ENCODE peak calls at places on chromosomes 13 and 19, in five cellular contexts. G is ascending aorta, P is H9, W is GOT3, V is M059J. Q is an unnamed sample.

GRCh38 chr19:17327654-17328516 is 6.8 kb downstream of the ANO8 start:
- DNase-seq in G (no peak), P (peak), W (no peak), V (no peak), Q (no peak)

GRCh38 chr13:38348890-38349289 is 761 bp upstream of the UFM1 start:
- DNase-seq in G (no peak), P (no peak), W (no peak), V (peak), Q (peak)

GRCh38 chr19:39996218-39996810 is 546 bp upstream of the ZNF546 start:
- DNase-seq in G (no peak), P (no peak), W (no peak), V (peak), Q (peak)

GRCh38 chr13:29676535-29676934 is 81.0 kb upstream of the SLC7A1 start:
- DNase-seq in G (no peak), P (no peak), W (no peak), V (peak), Q (peak)

GRCh38 chr13:30569901-30570576 is 47.7 kb upstream of the USPL1 start:
- DNase-seq in G (no peak), P (peak), W (peak), V (peak), Q (peak)

GRCh38 chr19:42172261-42172660 is 40.0 kb upstream of the POU2F2 start:
- DNase-seq in G (no peak), P (no peak), W (no peak), V (no peak), Q (no peak)

GRCh38 chr19:3346677-3347353 is 19.6 kb upstream of the NFIC start:
- DNase-seq in G (no peak), P (no peak), W (no peak), V (peak), Q (peak)

GRCh38 chr13:56510836-56511235 is 629.9 kb upstream of the PRR20A start:
- DNase-seq in G (no peak), P (no peak), W (no peak), V (no peak), Q (no peak)

GRCh38 chr13:39765801-39766463 is 110.5 kb downstream of the COG6 start:
- DNase-seq in G (no peak), P (peak), W (no peak), V (peak), Q (peak)

GRCh38 chr19:42965204-42965603 is 28.2 kb upstream of the PSG7 start:
- DNase-seq in G (no peak), P (no peak), W (no peak), V (peak), Q (peak)

GRCh38 chr19:35114656-35115537 is 726 bp upstream of the FXYD3 start:
- DNase-seq in G (no peak), P (peak), W (no peak), V (peak), Q (peak)

GRCh38 chr13:91347996-91348905 is 764 bp downstream of the MIR17HG start:
- DNase-seq in G (no peak), P (no peak), W (no peak), V (peak), Q (peak)

GRCh38 chr19:10998045-10998533 is 37.3 kb downstream of the SMARCA4 start:
- DNase-seq in G (no peak), P (no peak), W (no peak), V (peak), Q (no peak)

GRCh38 chr19:52734340-52734892 is 428 bp downstream of the ZNF611 start:
- DNase-seq in G (no peak), P (no peak), W (no peak), V (peak), Q (peak)

GRCh38 chr13:111970501-111971155 is 96.3 kb upstream of the SOX1 start:
- DNase-seq in G (no peak), P (no peak), W (no peak), V (no peak), Q (no peak)

GRCh38 chr13:98796798-98797197 is 44.3 kb upstream of the SLC15A1 start:
- DNase-seq in G (no peak), P (no peak), W (no peak), V (no peak), Q (no peak)

GRCh38 chr19:11279505-11280236 is 16.3 kb upstream of the TSPAN16 start:
- DNase-seq in G (no peak), P (no peak), W (no peak), V (peak), Q (no peak)

GRCh38 chr19:34104099-34104498 is 68.2 kb upstream of the LSM14A start:
- DNase-seq in G (no peak), P (no peak), W (no peak), V (no peak), Q (no peak)

GRCh38 chr19:1590641-1591397 is 1.8 kb downstream of the MBD3 start:
- DNase-seq in G (no peak), P (peak), W (no peak), V (no peak), Q (peak)

GRCh38 chr19:531753-532571 is at the start of gene CDC34:
- DNase-seq in G (no peak), P (no peak), W (no peak), V (no peak), Q (no peak)

GRCh38 chr19:5075603-5076002 is 106.7 kb downstream of the KDM4B start:
- DNase-seq in G (no peak), P (no peak), W (no peak), V (no peak), Q (no peak)

GRCh38 chr13:94712812-94713555 is 639 bp upstream of the SOX21 start:
- DNase-seq in G (no peak), P (peak), W (peak), V (peak), Q (peak)

GRCh38 chr13:75372923-75373841 is 108.8 kb downstream of the TBC1D4 start:
- DNase-seq in G (no peak), P (no peak), W (no peak), V (no peak), Q (no peak)

GRCh38 chr13:31160857-31161582 is 684 bp downstream of the HSPH1 start:
- DNase-seq in G (no peak), P (no peak), W (no peak), V (peak), Q (peak)

GRCh38 chr19:2820112-2820702 is 539 bp downstream of the ZNF554 start:
- DNase-seq in G (no peak), P (peak), W (no peak), V (peak), Q (peak)

GRCh38 chr19:37537391-37537947 is 30.7 kb downstream of the ZNF793 start:
- DNase-seq in G (no peak), P (no peak), W (no peak), V (peak), Q (no peak)

Q was measured in EL.